ENCODE peak calls at places on chromosomes 5 and 9, in eight cellular contexts. O, V, X, L, D, M, H and Q are unnamed samples.

GRCh38 chr9:133487331-133487725 is 8.4 kb upstream of the SLC2A6 start:
- DNase-seq in O (no peak), V (no peak), X (no peak), L (no peak), D (no peak), M (no peak), H (no peak), Q (no peak)

GRCh38 chr9:120394058-120394669 is 185.8 kb downstream of the CDK5RAP2 start:
- DNase-seq in O (no peak), V (no peak), X (peak; percentile 27), L (no peak), D (no peak), M (no peak), H (no peak), Q (no peak)

GRCh38 chr9:107345327-107345726 is 62.2 kb downstream of the RAD23B start:
- DNase-seq in O (no peak), V (no peak), X (no peak), L (no peak), D (no peak), M (no peak), H (no peak), Q (no peak)

GRCh38 chr5:5884593-5884992 is 462.1 kb downstream of the ICE1 start:
- DNase-seq in O (no peak), V (no peak), X (no peak), L (no peak), D (no peak), M (no peak), H (no peak), Q (no peak)

GRCh38 chr9:96719538-96720315 is 58.2 kb downstream of the ZNF510 start:
- DNase-seq in O (no peak), V (peak; percentile 15), X (no peak), L (no peak), D (no peak), M (no peak), H (no peak), Q (no peak)

GRCh38 chr5:172110921-172111873 is 76.8 kb downstream of the STK10 start:
- DNase-seq in O (no peak), V (peak; percentile 59), X (no peak), L (no peak), D (peak; percentile 37), M (no peak), H (peak; percentile 93), Q (peak; percentile 21)

GRCh38 chr9:77556396-77556795 is 91.7 kb downstream of the GNA14 start:
- DNase-seq in O (no peak), V (no peak), X (no peak), L (no peak), D (no peak), M (no peak), H (no peak), Q (no peak)

GRCh38 chr9:134275379-134275778 is 50.9 kb upstream of the RXRA start:
- DNase-seq in O (no peak), V (peak; percentile 60), X (no peak), L (peak; percentile 9), D (peak; percentile 57), M (no peak), H (no peak), Q (no peak)

GRCh38 chr9:99092643-99093491 is 12.0 kb upstream of the TGFBR1 start:
- DNase-seq in O (no peak), V (no peak), X (no peak), L (no peak), D (peak; percentile 34), M (no peak), H (no peak), Q (no peak)

GRCh38 chr9:8916771-8917170 is 1117.2 kb upstream of the DMAC1 start:
- DNase-seq in O (no peak), V (no peak), X (no peak), L (no peak), D (no peak), M (no peak), H (no peak), Q (no peak)

DNA sequence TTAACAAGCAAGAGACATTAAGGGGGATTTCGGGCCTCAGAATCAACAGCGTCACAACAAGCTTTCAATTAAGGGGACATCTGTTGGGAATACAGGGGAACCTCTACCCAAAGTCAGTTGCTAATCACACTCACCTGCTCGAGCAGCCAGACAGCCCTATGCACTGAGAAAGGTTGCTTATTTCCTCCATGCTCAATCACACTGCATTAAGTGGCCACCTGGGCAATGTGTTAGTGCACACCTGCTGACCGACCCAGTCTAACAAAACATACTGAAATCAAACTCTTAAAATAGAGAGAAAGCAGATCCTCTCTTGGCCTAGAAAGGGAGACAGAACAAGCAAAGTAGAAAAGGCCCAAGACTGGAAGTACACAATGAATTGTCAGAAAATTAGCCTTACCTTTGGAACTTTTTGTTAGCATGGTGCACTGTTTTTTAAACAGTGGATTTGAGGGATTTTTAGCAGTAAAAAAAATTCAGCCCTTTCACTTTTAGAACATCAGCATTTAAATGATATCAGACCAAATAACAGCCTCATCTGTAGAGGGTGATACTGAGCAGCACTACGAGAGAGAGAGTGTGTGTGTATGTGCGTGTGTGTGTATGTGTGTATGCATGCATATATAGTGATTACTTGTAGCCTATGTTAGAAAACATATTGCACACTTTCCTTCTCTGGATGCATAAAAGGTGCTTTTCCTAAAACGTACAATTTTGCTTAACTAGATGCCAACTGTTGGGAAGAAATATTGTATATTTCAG is 1118.6 kb upstream of the DMAC1 start:
- DNase-seq in O (no peak), V (no peak), X (no peak), L (no peak), D (no peak), M (no peak), H (no peak), Q (no peak)
- TF ChIP-seq MAX in O (no peak), V (no peak), X (no peak), L (no peak), D (no peak), M (no peak), H (no peak), Q (no peak)

DNA sequence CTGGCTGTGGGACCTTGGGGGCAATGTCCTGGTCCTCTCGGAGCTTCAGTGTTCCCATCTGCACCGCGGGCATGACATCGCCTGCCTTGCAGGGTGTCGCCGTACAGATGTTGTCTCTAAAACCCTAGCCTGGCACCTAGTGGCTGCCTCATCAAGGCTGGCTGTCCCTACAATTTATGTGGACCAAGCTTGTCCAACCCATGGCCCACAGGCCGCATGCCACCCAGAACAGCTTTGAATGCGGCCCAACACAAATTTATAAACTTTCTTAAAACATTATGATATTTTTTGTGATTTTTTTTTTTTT is 18.3 kb upstream of the ASS1 start:
- DNase-seq in O (no peak), V (no peak), X (no peak), L (no peak), D (no peak), M (no peak), H (no peak), Q (no peak)
- TF ChIP-seq CTCF in O (no peak), V (no peak), X (no peak), L (no peak), D (no peak), M (no peak), H (no peak), Q (no peak)

DNA sequence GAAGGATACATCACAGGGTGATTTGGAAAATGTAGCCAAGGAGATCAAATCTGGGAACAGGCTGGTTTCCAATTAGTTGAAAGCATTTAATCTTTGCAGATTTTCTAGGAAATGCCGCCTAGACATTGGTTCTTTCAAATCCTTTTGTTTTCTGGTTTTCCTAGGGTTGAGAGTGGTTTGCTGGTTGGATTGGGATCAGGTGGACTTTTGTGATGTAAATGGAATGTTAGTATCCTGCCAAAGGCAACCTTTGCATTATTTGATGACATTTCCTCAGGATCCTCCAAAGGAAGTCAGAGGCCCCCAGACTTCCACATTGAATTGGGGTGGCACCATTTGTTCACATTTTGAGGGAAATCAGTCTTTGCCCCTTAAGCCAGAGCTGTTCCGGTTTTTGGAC is 245.5 kb upstream of the RPS23 start:
- DNase-seq in O (no peak), V (no peak), X (no peak), L (no peak), D (no peak), M (no peak), H (no peak), Q (no peak)
- H3K4me2 ChIP-seq in O (no peak overlapping the region), V (no peak overlapping the region), X (no peak overlapping the region), L (no peak overlapping the region), D (no peak overlapping the region), M (no peak overlapping the region), H (no peak overlapping the region), Q (no peak overlapping the region)

DNA sequence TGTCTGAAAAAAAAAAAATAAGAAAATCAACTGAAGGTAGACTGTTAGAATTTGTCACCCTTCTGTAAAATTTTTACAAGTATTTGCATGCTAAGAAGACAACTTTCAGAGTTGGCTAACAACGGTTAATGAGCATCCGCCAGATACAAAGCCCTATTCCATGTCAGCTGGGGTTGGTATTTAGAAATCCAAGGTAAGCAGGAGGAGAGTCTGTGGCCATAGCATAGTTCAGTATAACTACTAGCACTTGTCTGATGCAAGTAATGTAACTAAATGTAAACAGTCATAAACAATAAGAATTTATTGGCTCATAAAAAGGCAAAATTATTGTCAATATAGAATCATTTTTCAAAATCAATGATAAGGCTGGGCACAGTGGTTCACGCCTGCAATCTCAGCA is 45.7 kb upstream of the KDM4C start:
- DNase-seq in O (no peak), V (no peak), X (no peak), L (no peak), D (no peak), M (no peak), H (no peak), Q (no peak)
- TF ChIP-seq MAX in O (no peak), V (no peak), X (no peak), L (no peak), D (no peak), M (no peak), H (no peak), Q (no peak)

DNA sequence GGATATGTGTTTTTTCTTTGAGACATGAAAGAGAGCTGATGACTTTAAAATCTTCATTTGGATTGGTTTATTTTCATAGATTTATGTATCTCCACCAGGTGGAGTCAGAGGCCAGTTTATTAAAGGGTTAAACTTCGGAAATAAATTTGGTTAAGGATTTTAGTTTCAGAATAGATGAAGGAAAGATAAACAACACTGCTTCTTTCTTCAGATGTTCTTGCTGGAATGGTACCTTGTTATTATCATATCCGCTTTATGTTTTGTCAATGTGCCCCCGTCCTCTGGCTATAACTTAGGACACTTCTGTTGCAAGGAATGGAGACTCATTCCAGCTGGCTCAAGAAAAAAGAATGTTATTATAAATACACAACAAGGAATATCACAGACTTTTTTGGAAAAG is 81.2 kb downstream of the ALDH1A1 start:
- DNase-seq in O (no peak), V (no peak), X (peak; percentile 16), L (no peak), D (no peak), M (peak; percentile 26), H (no peak), Q (peak; percentile 62)
- TF ChIP-seq CTCF in O (peak; percentile 88), V (peak; percentile 69), X (peak; percentile 60), L (no peak), D (peak; percentile 61), M (peak; percentile 71), H (no peak), Q (peak; percentile 29)